ENCODE peak calls at places on chromosomes 5 and 9, in ten cellular contexts. One of them, this sample, is unnamed.
A peak's percentile ranks its signal among the peaks of the same experiment; 100 is the strongest.

GRCh38 chr5:53262348-53262970 is 152.9 kb upstream of the MOCS2 start:
- DNase-seq in GM23248: peak; percentile 80
- DNase-seq in lung: no peak
- DNase-seq in sigmoid colon: no peak
- DNase-seq in Peyer's patch: no peak
- DNase-seq in lower lobe of right lung: no peak
- DNase-seq in colonic mucosa: no peak
- DNase-seq in RWPE1: peak; percentile 20
- DNase-seq in Panc1: no peak
- DNase-seq in uterus: no peak
- DNase-seq in this sample: no peak

GRCh38 chr9:79642671-79643070 is 70.9 kb downstream of the TLE4 start:
- DNase-seq in RWPE1: no peak
- DNase-seq in Panc1: no peak
- DNase-seq in Peyer's patch: no peak
- DNase-seq in uterus: no peak
- DNase-seq in colonic mucosa: no peak
- DNase-seq in GM23248: no peak
- DNase-seq in lower lobe of right lung: no peak
- DNase-seq in sigmoid colon: no peak
- DNase-seq in lung: no peak
- DNase-seq in this sample: no peak

GRCh38 chr9:89435315-89435823 is 62.5 kb downstream of the SEMA4D start:
- DNase-seq in Panc1: no peak
- DNase-seq in RWPE1: peak; percentile 83
- DNase-seq in Peyer's patch: peak; percentile 93
- DNase-seq in sigmoid colon: no peak
- DNase-seq in uterus: no peak
- DNase-seq in lung: peak; percentile 74
- DNase-seq in GM23248: no peak
- DNase-seq in lower lobe of right lung: peak; percentile 86
- DNase-seq in colonic mucosa: peak; percentile 95
- DNase-seq in this sample: peak; percentile 81

GRCh38 chr9:133516256-133516960 is 8.4 kb downstream of the MYMK start:
- DNase-seq in sigmoid colon: no peak
- DNase-seq in lung: no peak
- DNase-seq in GM23248: no peak
- DNase-seq in RWPE1: no peak
- DNase-seq in Peyer's patch: no peak
- DNase-seq in uterus: no peak
- DNase-seq in lower lobe of right lung: no peak
- DNase-seq in colonic mucosa: no peak
- DNase-seq in Panc1: no peak
- DNase-seq in this sample: no peak

GRCh38 chr9:89352451-89352850 is 34.2 kb downstream of the SECISBP2 start:
- DNase-seq in uterus: no peak
- DNase-seq in GM23248: no peak
- DNase-seq in lower lobe of right lung: no peak
- DNase-seq in sigmoid colon: no peak
- DNase-seq in Panc1: no peak
- DNase-seq in RWPE1: no peak
- DNase-seq in Peyer's patch: no peak
- DNase-seq in lung: no peak
- DNase-seq in colonic mucosa: no peak
- DNase-seq in this sample: no peak

GRCh38 chr9:114551750-114552685 is 35.6 kb upstream of the ATP6V1G1 start:
- DNase-seq in uterus: peak; percentile 74
- DNase-seq in GM23248: peak; percentile 99
- DNase-seq in lung: peak; percentile 32
- DNase-seq in sigmoid colon: peak; percentile 68
- DNase-seq in RWPE1: peak; percentile 100
- DNase-seq in Peyer's patch: peak; percentile 52
- DNase-seq in colonic mucosa: peak; percentile 24
- DNase-seq in lower lobe of right lung: no peak
- DNase-seq in Panc1: peak; percentile 93
- DNase-seq in this sample: peak; percentile 89

GRCh38 chr9:132042324-132042723 is 37.3 kb downstream of the MED27 start:
- DNase-seq in lower lobe of right lung: no peak
- DNase-seq in GM23248: peak; percentile 96
- DNase-seq in Panc1: peak; percentile 55
- DNase-seq in sigmoid colon: no peak
- DNase-seq in uterus: no peak
- DNase-seq in lung: no peak
- DNase-seq in RWPE1: peak; percentile 81
- DNase-seq in Peyer's patch: no peak
- DNase-seq in colonic mucosa: no peak
- DNase-seq in this sample: peak; percentile 67

GRCh38 chr5:139761501-139761900 is 34.1 kb upstream of the PSD2 start:
- DNase-seq in Panc1: no peak
- DNase-seq in GM23248: no peak
- DNase-seq in colonic mucosa: no peak
- DNase-seq in uterus: no peak
- DNase-seq in sigmoid colon: no peak
- DNase-seq in RWPE1: no peak
- DNase-seq in lower lobe of right lung: no peak
- DNase-seq in lung: no peak
- DNase-seq in Peyer's patch: no peak
- DNase-seq in this sample: no peak

GRCh38 chr5:142248853-142249462 is 75.9 kb downstream of the SPRY4 start:
- DNase-seq in RWPE1: no peak
- DNase-seq in Panc1: no peak
- DNase-seq in colonic mucosa: peak; percentile 77
- DNase-seq in lung: peak; percentile 47
- DNase-seq in Peyer's patch: no peak
- DNase-seq in uterus: no peak
- DNase-seq in GM23248: peak; percentile 70
- DNase-seq in sigmoid colon: no peak
- DNase-seq in lower lobe of right lung: peak; percentile 68
- DNase-seq in this sample: no peak

GRCh38 chr5:946720-947625 is 54.3 kb downstream of the TRIP13 start:
- DNase-seq in uterus: peak; percentile 14
- DNase-seq in sigmoid colon: no peak
- DNase-seq in RWPE1: no peak
- DNase-seq in Peyer's patch: peak; percentile 37
- DNase-seq in lower lobe of right lung: no peak
- DNase-seq in lung: no peak
- DNase-seq in GM23248: no peak
- DNase-seq in Panc1: no peak
- DNase-seq in colonic mucosa: no peak
- DNase-seq in this sample: no peak

GRCh38 chr5:126023894-126024575 is 399.2 kb upstream of the GRAMD2B start:
- DNase-seq in Panc1: no peak
- DNase-seq in colonic mucosa: no peak
- DNase-seq in RWPE1: no peak
- DNase-seq in uterus: no peak
- DNase-seq in Peyer's patch: no peak
- DNase-seq in lung: no peak
- DNase-seq in sigmoid colon: no peak
- DNase-seq in lower lobe of right lung: no peak
- DNase-seq in GM23248: no peak
- DNase-seq in this sample: no peak

GRCh38 chr5:132907161-132907560 is 33.7 kb downstream of the LEAP2 start:
- DNase-seq in Peyer's patch: no peak
- DNase-seq in GM23248: no peak
- DNase-seq in uterus: no peak
- DNase-seq in Panc1: no peak
- DNase-seq in lung: no peak
- DNase-seq in RWPE1: no peak
- DNase-seq in sigmoid colon: no peak
- DNase-seq in colonic mucosa: no peak
- DNase-seq in lower lobe of right lung: no peak
- DNase-seq in this sample: no peak

GRCh38 chr5:177405805-177406204 is 3.6 kb downstream of the F12 start:
- DNase-seq in uterus: no peak
- DNase-seq in lung: no peak
- DNase-seq in sigmoid colon: no peak
- DNase-seq in GM23248: no peak
- DNase-seq in colonic mucosa: no peak
- DNase-seq in lower lobe of right lung: peak; percentile 82
- DNase-seq in Peyer's patch: no peak
- DNase-seq in RWPE1: no peak
- DNase-seq in Panc1: no peak
- DNase-seq in this sample: no peak

GRCh38 chr9:99234618-99235017 is 12.5 kb downstream of the SEC61B start:
- DNase-seq in lower lobe of right lung: no peak
- DNase-seq in lung: no peak
- DNase-seq in Panc1: no peak
- DNase-seq in uterus: no peak
- DNase-seq in sigmoid colon: no peak
- DNase-seq in GM23248: no peak
- DNase-seq in RWPE1: no peak
- DNase-seq in Peyer's patch: no peak
- DNase-seq in colonic mucosa: no peak
- DNase-seq in this sample: no peak

GRCh38 chr9:99238331-99238730 is 16.2 kb downstream of the SEC61B start:
- DNase-seq in GM23248: no peak
- DNase-seq in lower lobe of right lung: no peak
- DNase-seq in Panc1: no peak
- DNase-seq in colonic mucosa: no peak
- DNase-seq in sigmoid colon: no peak
- DNase-seq in RWPE1: no peak
- DNase-seq in lung: no peak
- DNase-seq in Peyer's patch: no peak
- DNase-seq in uterus: no peak
- DNase-seq in this sample: no peak

GRCh38 chr9:99237356-99237755 is 15.3 kb downstream of the SEC61B start:
- DNase-seq in RWPE1: no peak
- DNase-seq in uterus: no peak
- DNase-seq in Panc1: no peak
- DNase-seq in lower lobe of right lung: no peak
- DNase-seq in sigmoid colon: no peak
- DNase-seq in Peyer's patch: no peak
- DNase-seq in lung: no peak
- DNase-seq in colonic mucosa: no peak
- DNase-seq in GM23248: no peak
- DNase-seq in this sample: no peak

GRCh38 chr9:99235874-99236627 is 14.0 kb downstream of the SEC61B start:
- DNase-seq in RWPE1: no peak
- DNase-seq in sigmoid colon: no peak
- DNase-seq in Peyer's patch: no peak
- DNase-seq in Panc1: no peak
- DNase-seq in GM23248: no peak
- DNase-seq in lower lobe of right lung: no peak
- DNase-seq in colonic mucosa: no peak
- DNase-seq in uterus: no peak
- DNase-seq in lung: no peak
- DNase-seq in this sample: no peak

GRCh38 chr9:99235069-99235468 is 13.0 kb downstream of the SEC61B start:
- DNase-seq in lower lobe of right lung: no peak
- DNase-seq in Panc1: no peak
- DNase-seq in Peyer's patch: no peak
- DNase-seq in uterus: no peak
- DNase-seq in GM23248: no peak
- DNase-seq in colonic mucosa: no peak
- DNase-seq in RWPE1: no peak
- DNase-seq in lung: no peak
- DNase-seq in sigmoid colon: no peak
- DNase-seq in this sample: no peak
- H3K27ac ChIP-seq in lower lobe of right lung: no peak overlapping the region
- H3K27ac ChIP-seq in Panc1: no peak overlapping the region
- H3K27ac ChIP-seq in Peyer's patch: no peak overlapping the region
- H3K27ac ChIP-seq in uterus: no peak overlapping the region
- H3K27ac ChIP-seq in GM23248: no peak overlapping the region
- H3K27ac ChIP-seq in colonic mucosa: no peak overlapping the region
- H3K27ac ChIP-seq in RWPE1: no peak overlapping the region
- H3K27ac ChIP-seq in lung: no peak overlapping the region
- H3K27ac ChIP-seq in sigmoid colon: no peak overlapping the region
- H3K27ac ChIP-seq in this sample: no peak overlapping the region

GRCh38 chr5:14258840-14259239 is 115.7 kb downstream of the TRIO start:
- DNase-seq in uterus: no peak
- DNase-seq in lung: no peak
- DNase-seq in GM23248: no peak
- DNase-seq in sigmoid colon: no peak
- DNase-seq in RWPE1: no peak
- DNase-seq in Panc1: no peak
- DNase-seq in colonic mucosa: no peak
- DNase-seq in Peyer's patch: no peak
- DNase-seq in lower lobe of right lung: no peak
- DNase-seq in this sample: no peak
- H3K27ac ChIP-seq in uterus: peak overlapping the region; percentile 45
- H3K27ac ChIP-seq in lung: no peak overlapping the region
- H3K27ac ChIP-seq in GM23248: peak overlapping the region; percentile 31
- H3K27ac ChIP-seq in sigmoid colon: no peak overlapping the region
- H3K27ac ChIP-seq in RWPE1: no peak overlapping the region
- H3K27ac ChIP-seq in Panc1: peak overlapping the region; percentile 96
- H3K27ac ChIP-seq in colonic mucosa: no peak overlapping the region
- H3K27ac ChIP-seq in Peyer's patch: no peak overlapping the region
- H3K27ac ChIP-seq in lower lobe of right lung: no peak overlapping the region
- H3K27ac ChIP-seq in this sample: no peak overlapping the region

DNA sequence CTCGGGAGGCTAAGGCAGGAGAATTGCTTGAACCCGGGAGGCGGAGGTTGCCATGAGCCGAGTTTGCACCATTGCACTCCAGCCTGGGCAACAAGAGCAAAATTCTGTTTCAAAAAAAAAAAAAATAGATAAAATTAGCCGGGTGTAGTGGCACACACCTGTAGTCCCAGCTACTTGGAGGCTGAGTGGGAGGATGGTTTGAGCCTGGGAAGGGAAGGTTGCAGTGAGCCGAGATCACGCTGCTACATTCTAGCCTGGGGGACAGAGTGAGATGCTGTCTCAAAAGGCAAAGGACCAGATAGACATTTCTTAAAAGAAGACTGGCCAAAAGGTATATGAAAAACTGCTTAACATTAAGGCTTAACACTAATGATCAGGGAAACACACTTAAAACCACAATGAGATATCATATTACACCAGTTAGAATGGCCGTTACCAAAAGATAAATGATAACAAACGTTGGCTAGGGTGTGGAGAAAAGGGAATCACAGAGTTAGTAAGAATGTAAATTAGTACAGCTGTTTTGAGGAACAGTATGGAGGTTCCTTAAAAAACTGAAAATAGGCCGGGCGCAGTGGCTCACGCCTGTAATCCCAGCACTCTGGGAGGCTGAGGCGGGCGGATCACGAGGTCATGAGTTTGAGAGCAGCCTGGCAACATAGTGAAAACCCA is 10.1 kb upstream of the MARVELD2 start:
- DNase-seq in GM23248: no peak
- DNase-seq in lower lobe of right lung: no peak
- DNase-seq in RWPE1: no peak
- DNase-seq in sigmoid colon: no peak
- DNase-seq in uterus: no peak
- DNase-seq in lung: no peak
- DNase-seq in Peyer's patch: no peak
- DNase-seq in colonic mucosa: no peak
- DNase-seq in Panc1: no peak
- DNase-seq in this sample: no peak
- H3K27ac ChIP-seq in GM23248: no peak overlapping the region
- H3K27ac ChIP-seq in lower lobe of right lung: no peak overlapping the region
- H3K27ac ChIP-seq in RWPE1: no peak overlapping the region
- H3K27ac ChIP-seq in sigmoid colon: no peak overlapping the region
- H3K27ac ChIP-seq in uterus: no peak overlapping the region
- H3K27ac ChIP-seq in lung: no peak overlapping the region
- H3K27ac ChIP-seq in Peyer's patch: no peak overlapping the region
- H3K27ac ChIP-seq in colonic mucosa: no peak overlapping the region
- H3K27ac ChIP-seq in Panc1: no peak overlapping the region
- H3K27ac ChIP-seq in this sample: no peak overlapping the region

DNA sequence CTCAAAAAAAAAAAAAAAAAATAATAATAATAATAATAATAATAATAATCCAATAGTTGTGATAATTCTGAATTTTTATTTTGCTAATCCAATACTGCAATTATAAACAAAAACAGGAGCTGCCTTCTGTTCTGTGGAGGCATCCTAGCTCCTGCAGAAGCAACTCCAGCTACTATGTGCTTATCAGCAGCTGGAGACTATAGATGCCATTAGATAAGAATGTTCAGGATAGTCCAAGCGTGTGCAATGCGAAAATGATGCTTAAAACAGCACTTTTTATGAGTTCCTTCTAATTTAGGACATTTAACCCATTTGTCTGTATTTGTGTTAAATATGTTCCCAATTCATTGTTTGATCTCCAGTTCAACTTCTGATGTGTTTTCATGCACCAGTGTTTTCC is 220.6 kb upstream of the RASEF start:
- DNase-seq in GM23248: no peak
- DNase-seq in Peyer's patch: no peak
- DNase-seq in lung: no peak
- DNase-seq in RWPE1: no peak
- DNase-seq in lower lobe of right lung: no peak
- DNase-seq in Panc1: no peak
- DNase-seq in colonic mucosa: no peak
- DNase-seq in sigmoid colon: no peak
- DNase-seq in uterus: no peak
- DNase-seq in this sample: no peak
- H3K27ac ChIP-seq in GM23248: no peak overlapping the region
- H3K27ac ChIP-seq in Peyer's patch: no peak overlapping the region
- H3K27ac ChIP-seq in lung: no peak overlapping the region
- H3K27ac ChIP-seq in RWPE1: no peak overlapping the region
- H3K27ac ChIP-seq in lower lobe of right lung: no peak overlapping the region
- H3K27ac ChIP-seq in Panc1: no peak overlapping the region
- H3K27ac ChIP-seq in colonic mucosa: no peak overlapping the region
- H3K27ac ChIP-seq in sigmoid colon: no peak overlapping the region
- H3K27ac ChIP-seq in uterus: no peak overlapping the region
- H3K27ac ChIP-seq in this sample: no peak overlapping the region